ENCODE peak calls at places on chromosomes 13 and 19, in nine cellular contexts. B is endothelial cell of umbilical vein, O is ovary, K is HCT116, U is uterus, H is esophagus squamous epithelium, A is right lobe of liver, W is SJCRH30, J is body of pancreas. N is an unnamed sample. For H3K27me3, the result is how much of the 10 kb centered on the place peaks cover.

GRCh38 chr13:21001471-21001870 is 59.9 kb downstream of the LATS2 start:
- DNase-seq in K (no peak), W (no peak), B (no peak), A (no peak), H (no peak), U (no peak), O (no peak), J (no peak), N (no peak)

GRCh38 chr19:42108527-42109389 is 23.5 kb downstream of the POU2F2 start:
- DNase-seq in J (peak), W (peak), O (peak), H (peak), B (peak), A (peak), U (peak), K (peak), N (peak)

GRCh38 chr13:50979187-50979586 is 69.6 kb downstream of the RNASEH2B start:
- DNase-seq in W (no peak), A (no peak), K (no peak), O (no peak), H (no peak), U (no peak), B (no peak), J (no peak), N (no peak)

GRCh38 chr13:91280806-91281205 is 66.7 kb upstream of the MIR17HG start:
- DNase-seq in J (no peak), W (no peak), U (no peak), H (no peak), A (no peak), K (no peak), O (no peak), B (peak), N (no peak)

GRCh38 chr13:73778242-73778864 is 355.9 kb downstream of the KLF12 start:
- DNase-seq in K (no peak), W (no peak), O (no peak), U (no peak), J (no peak), B (no peak), A (no peak), H (no peak), N (no peak)

GRCh38 chr19:10744848-10745293 is 27.0 kb downstream of the DNM2 start:
- DNase-seq in U (no peak), O (no peak), H (no peak), W (no peak), J (no peak), K (no peak), B (no peak), A (peak), N (peak)

GRCh38 chr19:33159149-33159548 is 27.2 kb downstream of the WDR88 start:
- DNase-seq in K (no peak), O (no peak), U (no peak), W (no peak), J (no peak), A (no peak), H (no peak), B (no peak), N (no peak)

GRCh38 chr13:67023088-67023893 is 206.8 kb downstream of the PCDH9 start:
- DNase-seq in H (no peak), J (peak), A (no peak), K (no peak), W (peak), B (peak), U (no peak), O (no peak), N (no peak)

GRCh38 chr13:74171621-74172020 is 37.4 kb upstream of the KLF12 start:
- DNase-seq in K (no peak), W (no peak), H (no peak), A (no peak), B (no peak), J (no peak), U (no peak), O (no peak), N (no peak)

GRCh38 chr19:4807188-4807587 is 15.7 kb downstream of the FEM1A start:
- DNase-seq in U (no peak), B (no peak), K (no peak), J (peak), H (no peak), O (no peak), A (peak), W (no peak), N (peak)

GRCh38 chr19:58409010-58409790 is 751 bp downstream of the ZNF584 start:
- DNase-seq in H (no peak), K (no peak), U (no peak), J (no peak), A (peak), W (peak), B (peak), O (peak), N (peak)

GRCh38 chr13:33284916-33285315 is 639 bp downstream of the STARD13 start:
- DNase-seq in O (no peak), U (no peak), K (no peak), B (peak), H (no peak), J (no peak), W (no peak), A (no peak), N (no peak)

GRCh38 chr13:95858286-95859075 is 181.5 kb downstream of the DNAJC3 start:
- DNase-seq in K (no peak), A (no peak), W (no peak), U (no peak), O (no peak), J (no peak), H (no peak), B (peak), N (no peak)

GRCh38 chr19:43315851-43316250 is 37.6 kb upstream of the CD177 start:
- DNase-seq in O (no peak), J (no peak), B (no peak), K (no peak), W (no peak), H (no peak), A (no peak), U (no peak), N (no peak)

GRCh38 chr13:69820180-69820579 is 287.4 kb upstream of the ATXN8OS start:
- DNase-seq in B (no peak), J (no peak), W (no peak), H (no peak), O (no peak), U (no peak), A (no peak), K (no peak), N (no peak)

GRCh38 chr19:613732-614567 is 19.4 kb downstream of the POLRMT start:
- DNase-seq in J (no peak), K (no peak), U (no peak), B (no peak), A (peak), W (no peak), O (no peak), H (no peak), N (no peak)

GRCh38 chr19:16456652-16457194 is 15.0 kb downstream of the EPS15L1 start:
- DNase-seq in K (no peak), A (no peak), J (no peak), H (no peak), W (no peak), B (no peak), U (no peak), O (no peak), N (no peak)

GRCh38 chr13:84192125-84192524 is 309.9 kb upstream of the SLITRK1 start:
- DNase-seq in W (no peak), K (no peak), H (no peak), U (no peak), A (no peak), O (no peak), B (no peak), J (no peak), N (no peak)

GRCh38 chr13:31016342-31017325 is 84.2 kb downstream of the TEX26 start:
- DNase-seq in O (no peak), H (no peak), U (no peak), K (no peak), B (no peak), J (no peak), W (no peak), A (no peak), N (no peak)

GRCh38 chr19:56837892-56838679 is 2.4 kb downstream of the PEG3 start:
- DNase-seq in O (peak), U (peak), J (peak), W (peak), H (no peak), B (no peak), A (peak), K (no peak), N (peak)

GRCh38 chr13:20312292-20312691 is 80.2 kb upstream of the GJB6 start:
- DNase-seq in B (no peak), U (no peak), H (no peak), O (no peak), J (no peak), K (no peak), A (no peak), W (no peak), N (no peak)

GRCh38 chr19:51368366-51369282 is at the start of gene CLDND2:
- DNase-seq in J (no peak), B (no peak), O (no peak), H (no peak), A (no peak), W (peak), U (no peak), K (no peak), N (no peak)

GRCh38 chr13:32031815-32032345 is 306 bp downstream of the FRY start:
- DNase-seq in H (no peak), K (no peak), A (no peak), J (no peak), U (no peak), W (no peak), B (peak), O (no peak), N (no peak)

DNA sequence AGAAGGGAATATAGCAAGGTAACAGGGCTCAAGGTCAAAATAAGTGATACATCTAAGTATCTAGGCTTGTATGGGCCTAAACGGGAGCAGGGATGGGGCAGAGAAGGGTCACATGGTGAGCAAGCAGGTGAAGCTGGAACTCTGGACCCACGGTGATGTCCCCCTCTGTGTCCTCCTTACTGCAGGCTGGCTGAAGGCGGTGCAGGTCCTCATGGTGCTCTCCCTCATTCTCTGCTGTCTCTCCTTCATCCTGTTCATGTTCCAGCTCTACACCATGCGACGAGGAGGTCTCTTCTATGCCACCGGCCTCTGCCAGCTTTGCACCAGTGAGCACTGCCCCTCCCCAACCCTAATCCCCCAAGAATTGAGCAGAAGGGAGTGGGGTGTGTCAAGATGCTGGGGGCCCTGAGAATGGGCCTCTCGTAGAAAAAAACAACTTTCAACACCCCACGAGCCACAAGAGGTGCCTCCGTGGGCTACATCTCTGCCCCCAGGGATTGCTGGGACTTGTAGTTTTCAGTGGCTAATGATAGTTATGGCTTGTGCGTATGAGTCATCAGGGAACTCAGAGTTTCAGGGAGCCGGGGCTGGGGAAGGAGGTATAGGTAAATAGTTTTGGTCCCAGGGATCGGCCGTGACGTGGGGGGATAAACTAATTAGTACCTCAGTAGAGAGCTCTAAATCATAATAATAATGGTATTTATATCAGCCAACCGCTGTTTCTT is 4.0 kb downstream of the EMP3 start:
- DNase-seq in U (peak), A (no peak), B (no peak), O (peak), K (no peak), J (peak), W (no peak), H (no peak), N (peak)
- H3K4me3 ChIP-seq in U (no peak), A (no peak), B (no peak), O (no peak), K (no peak), J (no peak), W (no peak), H (no peak), N (no peak)

DNA sequence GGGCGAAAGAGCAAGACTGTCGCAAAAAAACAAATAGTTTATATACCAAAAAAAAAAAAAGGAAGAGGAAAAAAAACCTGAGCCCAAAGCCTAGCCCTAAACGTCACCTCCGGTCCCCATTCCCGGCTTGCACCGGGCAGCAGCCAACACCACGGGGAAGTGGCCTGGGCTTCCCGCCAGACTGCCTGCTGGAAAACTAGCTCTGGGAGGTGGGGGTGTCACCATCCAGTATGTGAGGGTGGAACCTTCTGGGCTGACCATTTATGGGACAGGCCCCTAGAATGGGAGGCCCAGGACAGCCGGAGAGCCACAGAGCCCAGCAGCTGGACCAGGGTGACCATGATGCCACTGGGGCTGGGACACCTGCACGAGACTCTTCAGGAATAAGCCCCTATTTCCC is 37.3 kb downstream of the IL12RB1 start:
- DNase-seq in O (no peak), K (no peak), H (no peak), U (peak), J (peak), W (no peak), A (peak), B (peak), N (peak)
- H3K27ac ChIP-seq in O (no peak), K (no peak), H (peak), U (peak), J (peak), W (no peak), A (peak), B (no peak), N (peak)

GRCh38 chr19:45558399-45558878 is 26.2 kb downstream of the OPA3 start:
- DNase-seq in U (no peak), K (peak), H (no peak), A (no peak), J (peak), W (peak), O (no peak), B (peak), N (peak)

GRCh38 chr19:45560038-45560437 is 24.6 kb downstream of the OPA3 start:
- DNase-seq in O (no peak), K (no peak), J (no peak), H (no peak), W (no peak), B (no peak), U (no peak), A (no peak), N (no peak)

GRCh38 chr19:45554481-45554880 is 30.1 kb downstream of the OPA3 start:
- DNase-seq in K (no peak), B (no peak), U (no peak), A (no peak), O (no peak), J (no peak), H (no peak), W (no peak), N (no peak)

GRCh38 chr19:45553464-45553863 is 31.1 kb downstream of the OPA3 start:
- DNase-seq in A (no peak), H (no peak), W (no peak), B (no peak), U (no peak), O (no peak), K (no peak), J (peak), N (no peak)

DNA sequence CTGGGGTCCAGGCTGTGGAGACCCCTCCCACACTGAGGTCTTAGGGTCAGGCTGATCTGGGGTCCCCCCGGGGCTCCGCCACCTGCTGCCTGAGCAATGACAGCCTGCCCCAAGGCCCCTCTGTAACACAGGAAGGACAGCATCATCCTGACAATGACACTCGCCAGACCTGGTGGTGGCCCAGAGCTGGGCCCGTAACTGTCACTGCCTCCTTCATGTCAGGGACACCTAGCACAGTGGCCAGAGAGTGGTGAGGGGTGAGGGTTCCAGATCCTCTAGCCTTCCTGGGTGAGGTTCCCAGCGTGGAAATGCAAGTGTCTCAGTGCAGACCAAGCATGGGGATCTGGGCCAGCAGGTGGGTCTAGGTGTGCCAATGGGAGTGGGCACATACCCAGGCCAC is 27.8 kb downstream of the OPA3 start:
- DNase-seq in A (no peak), J (no peak), H (no peak), O (no peak), U (no peak), K (no peak), W (no peak), B (no peak), N (no peak)
- H3K27me3 ChIP-seq in A (under half), J (under half), H (under half), O (under half), U (under half), K (under half), W (under half), B (under half), N (under half)

GRCh38 chr19:47573076-47574026 is at the start of gene ZNF541:
- DNase-seq in U (peak), H (no peak), O (peak), K (no peak), W (no peak), A (peak), J (peak), B (peak), N (peak)
- H3K4me3 ChIP-seq in U (no peak), H (peak), O (peak), K (no peak), W (no peak), A (peak), J (no peak), B (peak), N (peak)

GRCh38 chr13:113819341-113819730 is 44.5 kb downstream of the GAS6 start:
- DNase-seq in W (no peak), U (no peak), H (no peak), K (no peak), J (no peak), O (no peak), B (no peak), A (no peak), N (no peak)
- H3K27ac ChIP-seq in W (no peak), U (peak), H (peak), K (no peak), J (no peak), O (no peak), B (no peak), A (no peak), N (no peak)

GRCh38 chr19:19544257-19545127 is 6.4 kb downstream of the CILP2 start:
- DNase-seq in U (no peak), B (no peak), W (no peak), K (no peak), J (no peak), O (no peak), H (no peak), A (no peak), N (no peak)
- H3K27me3 ChIP-seq in U (under half), B (under half), W (under half), K (under half), J (under half), O (under half), H (half or more), A (under half), N (under half)

DNA sequence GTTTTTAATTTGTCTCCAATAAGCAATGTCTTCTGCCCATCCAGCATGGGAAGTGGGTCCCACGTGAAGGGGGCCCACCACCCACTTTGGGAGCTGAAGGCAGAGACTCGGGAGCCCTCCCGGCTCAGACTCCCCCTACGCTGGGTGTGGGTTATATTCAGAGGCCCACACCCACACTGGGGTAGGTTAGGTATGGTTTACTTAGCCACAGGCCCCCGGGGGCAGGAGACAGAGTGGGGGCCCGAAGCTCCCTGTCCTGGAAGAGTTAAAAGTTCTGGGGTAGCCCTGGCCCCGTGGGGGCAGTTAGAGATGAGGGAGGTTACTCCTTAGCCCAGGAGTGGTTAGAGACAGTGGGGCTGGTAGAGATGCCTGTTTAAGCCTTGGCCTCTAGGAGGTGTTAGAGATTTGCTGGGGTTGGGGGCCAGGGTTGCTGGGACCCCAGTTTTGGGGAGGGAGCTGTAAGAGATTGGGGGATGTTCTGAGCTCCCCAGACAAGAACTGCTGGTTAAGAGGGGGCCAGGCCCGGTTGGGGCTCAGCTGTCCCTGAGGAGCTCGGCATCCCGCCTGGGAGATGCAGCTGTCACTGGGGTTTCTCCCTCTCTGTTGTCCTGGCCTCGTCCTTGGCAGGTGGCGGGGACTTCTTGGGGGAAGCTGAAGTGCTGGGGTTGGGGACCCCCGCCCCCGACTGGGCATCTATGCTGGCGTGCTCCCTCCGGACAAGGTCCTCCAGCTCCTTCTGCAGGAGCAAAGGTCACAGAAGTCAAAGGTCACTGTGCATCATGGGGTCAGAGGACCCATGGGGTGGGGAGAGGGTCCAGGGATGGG is 712 bp upstream of the RINL start:
- DNase-seq in J (no peak), O (no peak), A (no peak), K (no peak), B (no peak), U (no peak), H (no peak), W (peak), N (no peak)
- H3K4me3 ChIP-seq in J (no peak), O (no peak), A (no peak), K (no peak), B (no peak), U (no peak), H (no peak), W (no peak), N (no peak)

GRCh38 chr19:46660008-46660517 is 919 bp downstream of the DACT3 start:
- DNase-seq in J (no peak), B (no peak), U (peak), O (peak), H (no peak), A (no peak), W (peak), K (no peak), N (no peak)
- H3K27ac ChIP-seq in J (no peak), B (no peak), U (peak), O (peak), H (peak), A (no peak), W (no peak), K (no peak), N (no peak)